ENCODE peak calls at places on chromosomes 4 and X, in eight cellular contexts. P is vagina, Y is aorta, J is trophoblast cell, S is brain microvascular endothelial cell, V is lung, K is colonic mucosa, U is GM23338. N is an unnamed sample. For H3K36me3, the result is how much of the 10 kb centered on the place peaks cover.

GRCh38 chr4:162352580-162353107 is 188.8 kb upstream of the FSTL5 start:
- DNase-seq in P (no peak), Y (no peak), J (no peak), S (no peak), V (no peak), K (no peak), U (no peak), N (no peak)

GRCh38 chr4:153497091-153497531 is 31.0 kb downstream of the TMEM131L start:
- DNase-seq in P (no peak), Y (peak), J (no peak), S (peak), V (no peak), K (no peak), U (no peak), N (no peak)

GRCh38 chr4:3765271-3766206 is 646 bp upstream of the ADRA2C start:
- DNase-seq in P (no peak), Y (peak), J (peak), S (peak), V (no peak), K (peak), U (peak), N (no peak)

GRCh38 chrX:116232833-116233232 is 62.3 kb downstream of the AGTR2 start:
- DNase-seq in P (no peak), Y (no peak), J (peak), S (peak), V (no peak), K (no peak), U (no peak), N (no peak)

GRCh38 chr4:139247656-139248238 is 32.3 kb downstream of the MGARP start:
- DNase-seq in P (no peak), Y (no peak), J (no peak), S (no peak), V (no peak), K (no peak), U (no peak), N (no peak)

GRCh38 chr4:81786770-81787169 is 315.1 kb upstream of the RASGEF1B start:
- DNase-seq in P (no peak), Y (no peak), J (no peak), S (no peak), V (no peak), K (no peak), U (no peak), N (no peak)

GRCh38 chrX:16042980-16043379 is 80.4 kb upstream of the GRPR start:
- DNase-seq in P (no peak), Y (no peak), J (no peak), S (no peak), V (no peak), K (no peak), U (peak), N (no peak)

GRCh38 chr4:56307423-56307822 is 79.9 kb downstream of the AASDH start:
- DNase-seq in P (no peak), Y (no peak), J (peak), S (peak), V (no peak), K (no peak), U (no peak), N (no peak)

GRCh38 chr4:150262611-150263010 is 184.4 kb downstream of the DCLK2 start:
- DNase-seq in P (no peak), Y (no peak), J (no peak), S (no peak), V (no peak), K (no peak), U (no peak), N (no peak)

GRCh38 chr4:8283631-8284121 is 14.1 kb downstream of the HTRA3 start:
- DNase-seq in P (no peak), Y (peak), J (peak), S (no peak), V (no peak), K (no peak), U (peak), N (no peak)

GRCh38 chrX:132954323-132954722 is 4.1 kb downstream of the HS6ST2 start:
- DNase-seq in P (no peak), Y (no peak), J (peak), S (no peak), V (no peak), K (no peak), U (no peak), N (no peak)

GRCh38 chr4:4805805-4806345 is 53.6 kb upstream of the MSX1 start:
- DNase-seq in P (no peak), Y (no peak), J (no peak), S (no peak), V (no peak), K (no peak), U (peak), N (no peak)

GRCh38 chr4:139913398-139913990 is 240.5 kb downstream of the MAML3 start:
- DNase-seq in P (no peak), Y (no peak), J (no peak), S (no peak), V (no peak), K (peak), U (no peak), N (no peak)

GRCh38 chrX:48913605-48914366 is 2.3 kb upstream of the SLC35A2 start:
- DNase-seq in P (no peak), Y (no peak), J (no peak), S (no peak), V (no peak), K (no peak), U (no peak), N (no peak)

GRCh38 chrX:48917139-48917980 is 1.5 kb downstream of the PIM2 start:
- DNase-seq in P (no peak), Y (peak), J (peak), S (peak), V (peak), K (peak), U (peak), N (peak)

GRCh38 chrX:48911407-48912182 is at the start of gene SLC35A2:
- DNase-seq in P (no peak), Y (peak), J (peak), S (peak), V (peak), K (peak), U (peak), N (peak)

GRCh38 chrX:48918303-48918643 is 551 bp downstream of the PIM2 start:
- DNase-seq in P (no peak), Y (no peak), J (no peak), S (no peak), V (no peak), K (no peak), U (no peak), N (no peak)

DNA sequence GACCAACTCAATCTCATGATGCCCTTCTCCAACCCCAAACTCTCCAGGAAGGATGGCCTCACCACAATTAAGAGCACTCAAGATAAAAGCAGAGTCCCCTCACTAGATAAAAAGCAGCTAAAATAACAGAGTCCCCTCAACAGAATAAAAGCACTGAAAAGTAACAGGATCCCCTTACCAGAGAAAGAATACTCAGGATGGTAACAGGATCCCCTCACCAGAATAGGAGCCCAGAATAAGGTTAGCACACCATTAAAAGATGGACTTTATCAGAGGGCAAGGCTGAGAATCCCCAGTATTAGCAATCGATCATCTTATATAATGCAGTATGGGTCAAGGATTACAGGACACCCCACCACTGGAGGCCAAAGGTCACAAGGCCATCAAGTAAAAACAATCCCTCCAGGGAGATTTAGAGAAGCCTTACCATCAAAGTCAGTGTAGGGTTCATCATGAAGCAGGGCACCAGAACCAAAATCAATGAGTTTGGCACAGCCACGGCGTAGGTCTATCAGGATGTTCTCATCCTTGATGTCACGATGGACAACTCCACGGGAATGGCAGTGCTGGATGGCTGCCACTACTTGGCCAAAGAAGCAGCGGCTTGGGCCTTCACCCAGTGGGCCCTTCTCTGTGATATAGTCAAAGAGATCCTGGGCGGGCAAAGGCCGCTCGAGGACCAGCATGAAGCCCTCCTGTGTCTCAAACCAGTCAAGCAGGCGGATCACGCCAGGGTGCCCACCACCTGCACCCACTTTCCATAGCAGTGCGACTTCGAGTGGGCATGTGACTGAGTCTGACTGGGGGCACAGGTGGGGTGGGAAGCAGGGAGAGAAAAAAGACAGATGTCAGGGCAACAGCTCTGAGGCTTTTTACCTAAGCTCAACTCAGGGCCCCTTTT is 3.4 kb upstream of the SLC35A2 start:
- DNase-seq in P (no peak), Y (no peak), J (no peak), S (no peak), V (no peak), K (no peak), U (no peak), N (no peak)
- H3K27ac ChIP-seq in P (no peak), Y (no peak), J (no peak), S (no peak), V (no peak), K (no peak), U (peak), N (peak)

GRCh38 chr4:2634014-2634413 is 97.6 kb downstream of the FAM193A start:
- DNase-seq in P (no peak), Y (no peak), J (no peak), S (no peak), V (no peak), K (no peak), U (no peak), N (no peak)
- H3K36me3 ChIP-seq in P (under half), Y (under half), J (under half), S (under half), V (under half), K (under half), U (under half), N (half or more)

GRCh38 chr4:151417164-151417571 is 8.2 kb downstream of the FHIP1A start:
- DNase-seq in P (no peak), Y (no peak), J (no peak), S (no peak), V (no peak), K (no peak), U (peak), N (no peak)

GRCh38 chr4:151420408-151420807 is 11.4 kb downstream of the FHIP1A start:
- DNase-seq in P (no peak), Y (no peak), J (no peak), S (no peak), V (no peak), K (no peak), U (no peak), N (no peak)

GRCh38 chr4:151418856-151419255 is 9.9 kb downstream of the FHIP1A start:
- DNase-seq in P (no peak), Y (no peak), J (no peak), S (no peak), V (no peak), K (no peak), U (no peak), N (no peak)

GRCh38 chr4:151417766-151418376 is 8.9 kb downstream of the FHIP1A start:
- DNase-seq in P (no peak), Y (no peak), J (peak), S (no peak), V (no peak), K (no peak), U (no peak), N (no peak)

DNA sequence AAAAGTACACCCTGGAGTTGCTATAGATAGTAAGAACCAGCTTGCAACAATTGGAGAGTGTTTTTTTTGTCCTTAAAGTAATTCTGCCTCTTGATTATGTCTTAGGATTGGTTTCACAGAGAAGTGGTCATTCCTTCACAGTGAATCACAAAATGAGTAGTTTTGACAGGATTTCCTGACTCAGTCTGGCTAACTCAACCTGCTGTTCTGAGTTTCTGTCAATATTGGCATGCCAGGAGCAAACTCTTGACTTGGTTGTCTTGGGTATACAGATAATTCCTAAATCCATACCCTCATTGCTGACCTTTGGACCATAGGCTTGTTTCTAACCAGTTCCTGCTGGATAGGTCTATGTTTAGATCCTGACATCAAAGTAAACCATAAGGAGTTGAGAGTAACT is 9.4 kb downstream of the FHIP1A start:
- DNase-seq in P (no peak), Y (no peak), J (peak), S (peak), V (no peak), K (peak), U (no peak), N (no peak)
- H3K27ac ChIP-seq in P (no peak), Y (no peak), J (no peak), S (peak), V (no peak), K (peak), U (no peak), N (no peak)

GRCh38 chr4:877502-877901 is 51.6 kb upstream of the CPLX1 start:
- DNase-seq in P (no peak), Y (no peak), J (no peak), S (no peak), V (no peak), K (no peak), U (no peak), N (no peak)
- H3K36me3 ChIP-seq in P (under half), Y (under half), J (half or more), S (half or more), V (half or more), K (under half), U (under half), N (under half)

GRCh38 chr4:38089961-38090360 is 129.8 kb downstream of the PTTG2 start:
- DNase-seq in P (no peak), Y (no peak), J (no peak), S (no peak), V (no peak), K (no peak), U (no peak), N (no peak)
- H3K27ac ChIP-seq in P (no peak), Y (no peak), J (no peak), S (no peak), V (no peak), K (no peak), U (no peak), N (no peak)

GRCh38 chr4:25818293-25819240 is 44.2 kb downstream of the SEL1L3 start:
- DNase-seq in P (no peak), Y (no peak), J (peak), S (no peak), V (no peak), K (no peak), U (no peak), N (no peak)
- H3K36me3 ChIP-seq in P (under half), Y (under half), J (under half), S (under half), V (under half), K (under half), U (under half), N (half or more)

DNA sequence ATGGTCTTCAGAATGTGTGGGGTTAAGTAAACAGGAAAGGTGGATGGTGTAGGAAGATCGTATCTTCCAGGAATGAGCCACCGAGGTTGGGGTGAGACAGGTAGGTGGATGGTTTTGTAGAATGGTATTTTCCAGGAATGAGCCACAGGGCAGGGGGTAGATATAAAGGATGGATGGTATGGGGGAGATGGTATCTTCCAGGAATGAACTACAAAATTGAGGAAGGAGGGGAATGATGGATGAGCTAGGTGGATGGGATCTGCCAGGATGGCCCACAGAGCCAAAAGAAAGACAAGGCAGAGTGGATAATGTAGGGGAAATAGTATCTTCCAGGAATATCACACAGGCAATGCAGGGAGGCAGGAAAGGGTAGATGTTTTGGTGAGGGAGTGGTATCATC is 60.0 kb downstream of the MAOA start:
- DNase-seq in P (no peak), Y (no peak), J (peak), S (no peak), V (no peak), K (no peak), U (no peak), N (no peak)
- H3K27ac ChIP-seq in P (no peak), Y (no peak), J (no peak), S (no peak), V (no peak), K (no peak), U (no peak), N (no peak)

GRCh38 chr4:1801286-1801958 is 8.3 kb downstream of the FGFR3 start:
- DNase-seq in P (no peak), Y (no peak), J (no peak), S (no peak), V (no peak), K (no peak), U (no peak), N (no peak)
- H3K36me3 ChIP-seq in P (under half), Y (under half), J (under half), S (under half), V (under half), K (under half), U (under half), N (under half)

GRCh38 chr4:26050212-26050643 is 136.2 kb downstream of the SMIM20 start:
- DNase-seq in P (no peak), Y (no peak), J (peak), S (no peak), V (peak), K (no peak), U (no peak), N (no peak)

GRCh38 chr4:26055855-26056254 is 141.8 kb downstream of the SMIM20 start:
- DNase-seq in P (no peak), Y (no peak), J (no peak), S (no peak), V (no peak), K (no peak), U (no peak), N (no peak)

GRCh38 chr4:26050671-26051070 is 136.7 kb downstream of the SMIM20 start:
- DNase-seq in P (no peak), Y (no peak), J (no peak), S (no peak), V (no peak), K (no peak), U (no peak), N (no peak)

GRCh38 chr4:26051278-26051677 is 137.3 kb downstream of the SMIM20 start:
- DNase-seq in P (no peak), Y (no peak), J (no peak), S (no peak), V (no peak), K (no peak), U (no peak), N (no peak)

DNA sequence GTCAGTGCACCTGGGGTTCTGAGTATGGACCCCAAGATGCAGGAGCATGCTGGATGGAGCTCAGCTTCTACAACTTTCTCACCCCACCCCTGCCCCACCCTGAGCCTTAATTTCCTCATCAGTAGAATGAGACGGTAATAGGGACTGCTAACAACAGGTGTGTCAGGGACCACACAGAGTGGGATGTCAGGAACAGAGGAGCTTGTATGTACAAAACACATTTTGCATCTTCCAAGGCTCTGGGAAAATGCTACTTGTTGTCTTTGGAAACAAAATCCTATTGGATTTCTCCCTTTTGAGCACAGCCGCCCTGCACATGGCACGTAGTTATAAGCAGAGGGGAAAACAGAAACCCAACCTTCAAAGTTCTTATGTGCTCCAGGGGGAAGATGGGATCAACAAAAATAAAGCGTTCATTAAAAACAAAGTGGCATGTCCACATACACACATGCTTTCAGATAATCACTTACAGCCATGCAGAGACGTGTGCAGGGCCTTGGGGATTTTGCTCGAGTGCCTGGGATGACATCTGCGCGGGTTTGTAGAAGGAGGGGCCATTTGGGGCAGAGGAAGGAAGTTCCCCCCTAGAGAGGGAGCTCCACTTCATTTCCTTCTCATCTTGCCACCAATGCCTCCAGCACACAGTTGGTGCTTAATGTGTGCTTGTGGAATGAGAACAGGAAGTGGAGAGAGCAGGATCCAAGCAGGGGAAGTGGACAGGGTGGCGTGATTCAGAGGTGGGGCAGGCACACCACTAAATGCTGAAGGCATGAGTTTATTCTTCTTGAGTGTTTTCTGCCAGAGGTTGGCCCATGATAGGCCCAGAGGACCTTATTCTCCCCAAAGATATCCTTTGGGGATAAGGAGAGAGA is 138.9 kb downstream of the SMIM20 start:
- DNase-seq in P (no peak), Y (no peak), J (no peak), S (no peak), V (no peak), K (no peak), U (no peak), N (no peak)
- H3K27ac ChIP-seq in P (no peak), Y (no peak), J (no peak), S (no peak), V (no peak), K (no peak), U (no peak), N (no peak)